ENCODE peak calls at places on chromosomes 7 and 10, in eight cellular contexts. K is NCI-H1092, M is K562, Q is AG09309, J is esophagus squamous epithelium, N is cardiac muscle cell, S is transverse colon, E is H54. A is an unnamed sample.

GRCh38 chr10:59830601-59831259 is 75.6 kb downstream of the CCDC6 start:
- DNase-seq in K (peak; percentile 47), M (peak; percentile 70), Q (no peak), J (no peak), N (peak; percentile 69), S (peak; percentile 46), E (peak; percentile 55), A (peak; percentile 13)

GRCh38 chr7:86747698-86748097 is 104.0 kb downstream of the GRM3 start:
- DNase-seq in K (peak; percentile 57), M (no peak), Q (no peak), J (no peak), N (no peak), S (no peak), E (no peak), A (no peak)

GRCh38 chr7:151065516-151065915 is 6.1 kb downstream of the SLC4A2 start:
- DNase-seq in K (no peak), M (no peak), Q (no peak), J (no peak), N (no peak), S (no peak), E (no peak), A (no peak)

GRCh38 chr7:64872351-64872750 is 30.7 kb upstream of the ZNF273 start:
- DNase-seq in K (no peak), M (no peak), Q (no peak), J (no peak), N (no peak), S (no peak), E (no peak), A (no peak)

GRCh38 chr10:27822286-27822685 is 76.7 kb upstream of the MKX start:
- DNase-seq in K (no peak), M (no peak), Q (peak; percentile 91), J (no peak), N (no peak), S (no peak), E (no peak), A (no peak)

GRCh38 chr10:13184726-13185514 is 23.6 kb downstream of the MCM10 start:
- DNase-seq in K (peak; percentile 20), M (no peak), Q (no peak), J (no peak), N (no peak), S (no peak), E (no peak), A (no peak)

GRCh38 chr7:38318803-38319416 is 45.5 kb upstream of the TARP start:
- DNase-seq in K (peak; percentile 45), M (peak; percentile 66), Q (peak; percentile 77), J (no peak), N (peak; percentile 56), S (peak; percentile 27), E (peak; percentile 86), A (no peak)

GRCh38 chr7:95871078-95871848 is 98.9 kb downstream of the DYNC1I1 start:
- DNase-seq in K (peak; percentile 68), M (peak; percentile 60), Q (peak; percentile 5), J (no peak), N (peak; percentile 73), S (no peak), E (no peak), A (no peak)

GRCh38 chr7:46123-46829 is 146.1 kb upstream of the FAM20C start:
- DNase-seq in K (no peak), M (no peak), Q (no peak), J (no peak), N (no peak), S (peak; percentile 4), E (no peak), A (no peak)

GRCh38 chr10:60496181-60496580 is 106.5 kb upstream of the ANK3 start:
- DNase-seq in K (no peak), M (no peak), Q (no peak), J (no peak), N (no peak), S (no peak), E (no peak), A (no peak)

GRCh38 chr7:43693687-43694398 is 35.5 kb downstream of the COA1 start:
- DNase-seq in K (no peak), M (no peak), Q (peak; percentile 40), J (no peak), N (no peak), S (no peak), E (peak; percentile 53), A (peak; percentile 41)

GRCh38 chr10:79241990-79242619 is 105.2 kb upstream of the PPIF start:
- DNase-seq in K (peak; percentile 22), M (no peak), Q (no peak), J (no peak), N (peak; percentile 45), S (peak; percentile 64), E (no peak), A (no peak)

GRCh38 chr7:88429382-88429781 is 122.7 kb upstream of the STEAP4 start:
- DNase-seq in K (no peak), M (no peak), Q (no peak), J (no peak), N (no peak), S (no peak), E (no peak), A (no peak)

GRCh38 chr7:150719960-150720891 is 3.8 kb downstream of the GIMAP1 start:
- DNase-seq in K (no peak), M (no peak), Q (no peak), J (no peak), N (no peak), S (no peak), E (no peak), A (no peak)

GRCh38 chr7:57867884-57868701 is 418.1 kb downstream of the ZNF716 start:
- DNase-seq in K (peak; percentile 54), M (no peak), Q (no peak), J (no peak), N (no peak), S (no peak), E (no peak), A (no peak)

GRCh38 chr10:92822060-92822634 is 26.2 kb upstream of the EXOC6 start:
- DNase-seq in K (no peak), M (peak; percentile 75), Q (peak; percentile 46), J (no peak), N (no peak), S (no peak), E (peak; percentile 56), A (peak; percentile 41)